ENCODE peak calls at places on chromosome 7, in seven cellular contexts. D is effector CD4-positive, alpha-beta T cell; G is amniotic stem cell; K is HEK293T; S is stimulated activated effector memory CD8-positive, alpha-beta T cell treated with anti-CD3 and anti-CD28 coated beads, Interleukin-12 subunit alpha, Interleukin-12 subunit beta, amount 100 ng/mL, for 72 hours; X is central memory CD4-positive, alpha-beta T cell; T is stimulated activated CD4-positive, alpha-beta T cell treated with anti-CD3 and anti-CD28 coated beads, Interleukin-1b, Interleukin-23, amount 100 ng/mL, for 4 hours. M is an unnamed sample.

GRCh38 chr7:51591223-51591622 is 274.6 kb upstream of the COBL start:
- DNase-seq in D (no peak), G (no peak), K (no peak), S (no peak), X (no peak), T (no peak), M (no peak)

GRCh38 chr7:93758621-93759020 is 131.9 kb downstream of the TFPI2 start:
- DNase-seq in D (no peak), G (no peak), K (no peak), S (no peak), X (no peak), T (no peak), M (no peak)

GRCh38 chr7:114988755-114989154 is 66.9 kb downstream of the MDFIC start:
- DNase-seq in D (no peak), G (no peak), K (no peak), S (no peak), X (no peak), T (no peak), M (no peak)

GRCh38 chr7:78024591-78024990 is 226.0 kb downstream of the PHTF2 start:
- DNase-seq in D (no peak), G (no peak), K (no peak), S (no peak), X (no peak), T (no peak), M (no peak)

GRCh38 chr7:45217358-45217757 is 59.8 kb downstream of the RAMP3 start:
- DNase-seq in D (no peak), G (no peak), K (peak), S (no peak), X (no peak), T (no peak), M (no peak)

GRCh38 chr7:7221602-7222038 is 39.3 kb downstream of the C1GALT1 start:
- DNase-seq in D (no peak), G (peak), K (no peak), S (no peak), X (no peak), T (no peak), M (no peak)

GRCh38 chr7:44052771-44053365 is 8.4 kb downstream of the DBNL start:
- DNase-seq in D (no peak), G (no peak), K (no peak), S (no peak), X (no peak), T (no peak), M (no peak)

GRCh38 chr7:105796365-105796764 is 80.0 kb downstream of the ATXN7L1 start:
- DNase-seq in D (no peak), G (no peak), K (no peak), S (no peak), X (no peak), T (no peak), M (no peak)

GRCh38 chr7:43649755-43650274 is 66.9 kb downstream of the STK17A start:
- DNase-seq in D (peak), G (no peak), K (no peak), S (peak), X (peak), T (no peak), M (no peak)

GRCh38 chr7:117582219-117582704 is 102.4 kb downstream of the CFTR start:
- DNase-seq in D (no peak), G (peak), K (peak), S (no peak), X (no peak), T (no peak), M (no peak)

GRCh38 chr7:139494835-139495568 is 11.5 kb upstream of the KLRG2 start:
- DNase-seq in D (no peak), G (no peak), K (no peak), S (no peak), X (no peak), T (no peak), M (no peak)

GRCh38 chr7:377069-378040 is 87.4 kb downstream of the FOXL3 start:
- DNase-seq in D (no peak), G (no peak), K (no peak), S (no peak), X (no peak), T (no peak), M (no peak)

GRCh38 chr7:34939175-34939574 is 98.1 kb downstream of the DPY19L1 start:
- DNase-seq in D (no peak), G (no peak), K (no peak), S (no peak), X (no peak), T (no peak), M (no peak)

GRCh38 chr7:27367930-27368549 is 125.4 kb downstream of the EVX1 start:
- DNase-seq in D (no peak), G (no peak), K (no peak), S (no peak), X (no peak), T (no peak), M (no peak)

GRCh38 chr7:79284226-79284625 is 169.2 kb downstream of the MAGI2 start:
- DNase-seq in D (no peak), G (no peak), K (no peak), S (no peak), X (no peak), T (no peak), M (no peak)

GRCh38 chr7:23470290-23471089 is at the start of gene IGF2BP3:
- DNase-seq in D (no peak), G (peak), K (peak), S (peak), X (no peak), T (no peak), M (peak)

GRCh38 chr7:154832557-154833138 is 170.3 kb downstream of the PAXIP1 start:
- DNase-seq in D (no peak), G (no peak), K (peak), S (no peak), X (no peak), T (no peak), M (no peak)

GRCh38 chr7:139916717-139917395 is 87.8 kb downstream of the TBXAS1 start:
- DNase-seq in D (no peak), G (no peak), K (no peak), S (no peak), X (no peak), T (peak), M (no peak)

GRCh38 chr7:75617634-75618234 is 121.0 kb downstream of the HIP1 start:
- DNase-seq in D (peak), G (no peak), K (no peak), S (peak), X (peak), T (peak), M (no peak)

GRCh38 chr7:16833373-16833772 is 28.6 kb upstream of the AGR2 start:
- DNase-seq in D (no peak), G (no peak), K (no peak), S (no peak), X (no peak), T (no peak), M (no peak)

GRCh38 chr7:118151671-118152070 is 32.3 kb upstream of the LSM8 start:
- DNase-seq in D (no peak), G (no peak), K (no peak), S (no peak), X (no peak), T (no peak), M (no peak)

GRCh38 chr7:34087892-34088891 is 182.9 kb downstream of the BMPER start:
- DNase-seq in D (no peak), G (no peak), K (peak), S (no peak), X (no peak), T (no peak), M (no peak)

GRCh38 chr7:83947260-83947659 is 247.3 kb downstream of the SEMA3A start:
- DNase-seq in D (no peak), G (no peak), K (peak), S (no peak), X (no peak), T (no peak), M (no peak)

GRCh38 chr7:98354511-98355249 is 46.2 kb downstream of the BAIAP2L1 start:
- DNase-seq in D (no peak), G (peak), K (no peak), S (no peak), X (no peak), T (no peak), M (no peak)

GRCh38 chr7:20164420-20165145 is 52.6 kb downstream of the MACC1 start:
- DNase-seq in D (no peak), G (no peak), K (no peak), S (no peak), X (no peak), T (no peak), M (no peak)

GRCh38 chr7:94529516-94529915 is 19.9 kb downstream of the CASD1 start:
- DNase-seq in D (no peak), G (no peak), K (no peak), S (no peak), X (no peak), T (no peak), M (no peak)

GRCh38 chr7:9189683-9190082 is 756.3 kb downstream of the NXPH1 start:
- DNase-seq in D (no peak), G (no peak), K (no peak), S (no peak), X (no peak), T (no peak), M (no peak)

GRCh38 chr7:156028521-156028920 is 216.3 kb upstream of the SHH start:
- DNase-seq in D (no peak), G (no peak), K (no peak), S (no peak), X (no peak), T (no peak), M (no peak)

M was measured in NCI-H510A.